ENCODE peak calls at places on chromosome 6, in seven cellular contexts. One of them, this sample, is unnamed.
A peak's percentile ranks its signal among the peaks of the same experiment; 100 is the strongest.

GRCh38 chr6:96939019-96939805 is 14.7 kb downstream of the KLHL32 start:
- DNase-seq in BE2C: peak; percentile 37
- DNase-seq in tibial artery: no peak
- DNase-seq in CD4-positive, alpha-beta memory T cell: no peak
- DNase-seq in transverse colon: no peak
- DNase-seq in upper lobe of right lung: no peak
- DNase-seq in mammary epithelial cell: peak; percentile 67
- DNase-seq in this sample: no peak

GRCh38 chr6:15948930-15949900 is 179.7 kb upstream of the MYLIP start:
- DNase-seq in BE2C: peak; percentile 17
- DNase-seq in tibial artery: no peak
- DNase-seq in CD4-positive, alpha-beta memory T cell: no peak
- DNase-seq in transverse colon: peak; percentile 67
- DNase-seq in upper lobe of right lung: peak; percentile 63
- DNase-seq in mammary epithelial cell: peak; percentile 57
- DNase-seq in this sample: no peak

GRCh38 chr6:25138024-25138696 is 141.0 kb upstream of the CARMIL1 start:
- DNase-seq in BE2C: no peak
- DNase-seq in tibial artery: peak; percentile 75
- DNase-seq in CD4-positive, alpha-beta memory T cell: peak; percentile 75
- DNase-seq in transverse colon: peak; percentile 70
- DNase-seq in upper lobe of right lung: peak; percentile 65
- DNase-seq in mammary epithelial cell: peak; percentile 68
- DNase-seq in this sample: peak; percentile 85

GRCh38 chr6:33768644-33769120 is 20.2 kb downstream of the LEMD2 start:
- DNase-seq in BE2C: peak; percentile 89
- DNase-seq in tibial artery: peak; percentile 83
- DNase-seq in CD4-positive, alpha-beta memory T cell: peak; percentile 73
- DNase-seq in transverse colon: peak; percentile 87
- DNase-seq in upper lobe of right lung: peak; percentile 88
- DNase-seq in mammary epithelial cell: peak; percentile 46
- DNase-seq in this sample: peak; percentile 86

GRCh38 chr6:169799474-169799926 is 48.1 kb downstream of the ERMARD start:
- DNase-seq in BE2C: no peak
- DNase-seq in tibial artery: no peak
- DNase-seq in CD4-positive, alpha-beta memory T cell: no peak
- DNase-seq in transverse colon: no peak
- DNase-seq in upper lobe of right lung: no peak
- DNase-seq in mammary epithelial cell: no peak
- DNase-seq in this sample: peak; percentile 15

GRCh38 chr6:45532626-45533258 is 155.0 kb upstream of the SUPT3H start:
- DNase-seq in BE2C: no peak
- DNase-seq in tibial artery: no peak
- DNase-seq in CD4-positive, alpha-beta memory T cell: no peak
- DNase-seq in transverse colon: no peak
- DNase-seq in upper lobe of right lung: no peak
- DNase-seq in mammary epithelial cell: no peak
- DNase-seq in this sample: no peak

GRCh38 chr6:81450180-81450579 is 302.3 kb downstream of the TENT5A start:
- DNase-seq in BE2C: peak; percentile 19
- DNase-seq in tibial artery: no peak
- DNase-seq in CD4-positive, alpha-beta memory T cell: no peak
- DNase-seq in transverse colon: peak; percentile 24
- DNase-seq in upper lobe of right lung: no peak
- DNase-seq in mammary epithelial cell: no peak
- DNase-seq in this sample: peak; percentile 46

GRCh38 chr6:39881851-39882566 is 52.3 kb downstream of the MOCS1 start:
- DNase-seq in BE2C: no peak
- DNase-seq in tibial artery: peak; percentile 60
- DNase-seq in CD4-positive, alpha-beta memory T cell: no peak
- DNase-seq in transverse colon: no peak
- DNase-seq in upper lobe of right lung: no peak
- DNase-seq in mammary epithelial cell: no peak
- DNase-seq in this sample: no peak

GRCh38 chr6:920512-920911 is 227.6 kb upstream of the EXOC2 start:
- DNase-seq in BE2C: no peak
- DNase-seq in tibial artery: no peak
- DNase-seq in CD4-positive, alpha-beta memory T cell: no peak
- DNase-seq in transverse colon: no peak
- DNase-seq in upper lobe of right lung: no peak
- DNase-seq in mammary epithelial cell: no peak
- DNase-seq in this sample: no peak

GRCh38 chr6:106514281-106514885 is 114.9 kb downstream of the RTN4IP1 start:
- DNase-seq in BE2C: no peak
- DNase-seq in tibial artery: no peak
- DNase-seq in CD4-positive, alpha-beta memory T cell: no peak
- DNase-seq in transverse colon: no peak
- DNase-seq in upper lobe of right lung: no peak
- DNase-seq in mammary epithelial cell: peak; percentile 40
- DNase-seq in this sample: no peak

GRCh38 chr6:101840100-101840499 is 446.6 kb downstream of the GRIK2 start:
- DNase-seq in BE2C: no peak
- DNase-seq in tibial artery: no peak
- DNase-seq in CD4-positive, alpha-beta memory T cell: no peak
- DNase-seq in transverse colon: no peak
- DNase-seq in upper lobe of right lung: no peak
- DNase-seq in mammary epithelial cell: no peak
- DNase-seq in this sample: no peak

GRCh38 chr6:167746377-167747151 is 80.1 kb upstream of the AFDN start:
- DNase-seq in BE2C: no peak
- DNase-seq in tibial artery: no peak
- DNase-seq in CD4-positive, alpha-beta memory T cell: no peak
- DNase-seq in transverse colon: no peak
- DNase-seq in upper lobe of right lung: no peak
- DNase-seq in mammary epithelial cell: no peak
- DNase-seq in this sample: peak; percentile 38

GRCh38 chr6:73308712-73309533 is 45.2 kb downstream of the DPPA5 start:
- DNase-seq in BE2C: no peak
- DNase-seq in tibial artery: no peak
- DNase-seq in CD4-positive, alpha-beta memory T cell: no peak
- DNase-seq in transverse colon: no peak
- DNase-seq in upper lobe of right lung: no peak
- DNase-seq in mammary epithelial cell: peak; percentile 50
- DNase-seq in this sample: no peak

GRCh38 chr6:13528232-13528631 is 40.8 kb upstream of the GFOD1 start:
- DNase-seq in BE2C: no peak
- DNase-seq in tibial artery: no peak
- DNase-seq in CD4-positive, alpha-beta memory T cell: no peak
- DNase-seq in transverse colon: no peak
- DNase-seq in upper lobe of right lung: no peak
- DNase-seq in mammary epithelial cell: no peak
- DNase-seq in this sample: no peak

GRCh38 chr6:84059082-84059481 is 25.5 kb downstream of the MRAP2 start:
- DNase-seq in BE2C: no peak
- DNase-seq in tibial artery: no peak
- DNase-seq in CD4-positive, alpha-beta memory T cell: no peak
- DNase-seq in transverse colon: no peak
- DNase-seq in upper lobe of right lung: no peak
- DNase-seq in mammary epithelial cell: no peak
- DNase-seq in this sample: no peak

GRCh38 chr6:116111552-116112528 is 11.2 kb downstream of the NT5DC1 start:
- DNase-seq in BE2C: peak; percentile 63
- DNase-seq in tibial artery: no peak
- DNase-seq in CD4-positive, alpha-beta memory T cell: no peak
- DNase-seq in transverse colon: peak; percentile 49
- DNase-seq in upper lobe of right lung: no peak
- DNase-seq in mammary epithelial cell: peak; percentile 42
- DNase-seq in this sample: peak; percentile 76

GRCh38 chr6:40912158-40912946 is 126.7 kb downstream of the UNC5CL start:
- DNase-seq in BE2C: peak; percentile 82
- DNase-seq in tibial artery: no peak
- DNase-seq in CD4-positive, alpha-beta memory T cell: no peak
- DNase-seq in transverse colon: peak; percentile 61
- DNase-seq in upper lobe of right lung: no peak
- DNase-seq in mammary epithelial cell: peak; percentile 87
- DNase-seq in this sample: peak; percentile 68

GRCh38 chr6:1485678-1486077 is 96.3 kb downstream of the FOXF2 start:
- DNase-seq in BE2C: no peak
- DNase-seq in tibial artery: no peak
- DNase-seq in CD4-positive, alpha-beta memory T cell: no peak
- DNase-seq in transverse colon: no peak
- DNase-seq in upper lobe of right lung: no peak
- DNase-seq in mammary epithelial cell: peak; percentile 91
- DNase-seq in this sample: no peak

GRCh38 chr6:145151624-145152023 is 583.7 kb downstream of the EPM2A start:
- DNase-seq in BE2C: no peak
- DNase-seq in tibial artery: no peak
- DNase-seq in CD4-positive, alpha-beta memory T cell: no peak
- DNase-seq in transverse colon: no peak
- DNase-seq in upper lobe of right lung: no peak
- DNase-seq in mammary epithelial cell: no peak
- DNase-seq in this sample: no peak
- H3K4me1 ChIP-seq in BE2C: peaks cover 5% of the 10 kb centered on the region
- H3K4me1 ChIP-seq in tibial artery: no peaks in the 10 kb centered on the region
- H3K4me1 ChIP-seq in CD4-positive, alpha-beta memory T cell: no peaks in the 10 kb centered on the region
- H3K4me1 ChIP-seq in transverse colon: no peaks in the 10 kb centered on the region
- H3K4me1 ChIP-seq in upper lobe of right lung: no peaks in the 10 kb centered on the region
- H3K4me1 ChIP-seq in mammary epithelial cell: peaks cover 18% of the 10 kb centered on the region
- H3K4me1 ChIP-seq in this sample: no peaks in the 10 kb centered on the region

GRCh38 chr6:11648436-11648775 is 110.9 kb downstream of the TMEM170B start:
- DNase-seq in BE2C: no peak
- DNase-seq in tibial artery: no peak
- DNase-seq in CD4-positive, alpha-beta memory T cell: no peak
- DNase-seq in transverse colon: no peak
- DNase-seq in upper lobe of right lung: no peak
- DNase-seq in mammary epithelial cell: no peak
- DNase-seq in this sample: no peak

GRCh38 chr6:11648889-11649288 is 111.3 kb downstream of the TMEM170B start:
- DNase-seq in BE2C: no peak
- DNase-seq in tibial artery: no peak
- DNase-seq in CD4-positive, alpha-beta memory T cell: no peak
- DNase-seq in transverse colon: no peak
- DNase-seq in upper lobe of right lung: no peak
- DNase-seq in mammary epithelial cell: no peak
- DNase-seq in this sample: no peak

GRCh38 chr6:11653028-11653583 is 115.6 kb downstream of the TMEM170B start:
- DNase-seq in BE2C: peak; percentile 38
- DNase-seq in tibial artery: no peak
- DNase-seq in CD4-positive, alpha-beta memory T cell: peak; percentile 51
- DNase-seq in transverse colon: no peak
- DNase-seq in upper lobe of right lung: no peak
- DNase-seq in mammary epithelial cell: peak; percentile 60
- DNase-seq in this sample: no peak

GRCh38 chr6:11650711-11651110 is 113.2 kb downstream of the TMEM170B start:
- DNase-seq in BE2C: no peak
- DNase-seq in tibial artery: no peak
- DNase-seq in CD4-positive, alpha-beta memory T cell: no peak
- DNase-seq in transverse colon: no peak
- DNase-seq in upper lobe of right lung: no peak
- DNase-seq in mammary epithelial cell: no peak
- DNase-seq in this sample: no peak

GRCh38 chr6:11650297-11650696 is 112.7 kb downstream of the TMEM170B start:
- DNase-seq in BE2C: no peak
- DNase-seq in tibial artery: no peak
- DNase-seq in CD4-positive, alpha-beta memory T cell: no peak
- DNase-seq in transverse colon: no peak
- DNase-seq in upper lobe of right lung: no peak
- DNase-seq in mammary epithelial cell: no peak
- DNase-seq in this sample: no peak
- H3K4me1 ChIP-seq in BE2C: no peaks in the 10 kb centered on the region
- H3K4me1 ChIP-seq in tibial artery: no peaks in the 10 kb centered on the region
- H3K4me1 ChIP-seq in CD4-positive, alpha-beta memory T cell: no peaks in the 10 kb centered on the region
- H3K4me1 ChIP-seq in transverse colon: no peaks in the 10 kb centered on the region
- H3K4me1 ChIP-seq in upper lobe of right lung: peaks cover 22% of the 10 kb centered on the region
- H3K4me1 ChIP-seq in mammary epithelial cell: peaks cover 8% of the 10 kb centered on the region
- H3K4me1 ChIP-seq in this sample: peaks cover 5% of the 10 kb centered on the region

GRCh38 chr6:89562114-89562815 is 76.3 kb downstream of the LYRM2 start:
- DNase-seq in BE2C: no peak
- DNase-seq in tibial artery: no peak
- DNase-seq in CD4-positive, alpha-beta memory T cell: no peak
- DNase-seq in transverse colon: no peak
- DNase-seq in upper lobe of right lung: no peak
- DNase-seq in mammary epithelial cell: no peak
- DNase-seq in this sample: no peak
- H3K4me1 ChIP-seq in BE2C: no peaks in the 10 kb centered on the region
- H3K4me1 ChIP-seq in tibial artery: no peaks in the 10 kb centered on the region
- H3K4me1 ChIP-seq in CD4-positive, alpha-beta memory T cell: no peaks in the 10 kb centered on the region
- H3K4me1 ChIP-seq in transverse colon: no peaks in the 10 kb centered on the region
- H3K4me1 ChIP-seq in upper lobe of right lung: peaks cover 6% of the 10 kb centered on the region
- H3K4me1 ChIP-seq in mammary epithelial cell: no peaks in the 10 kb centered on the region
- H3K4me1 ChIP-seq in this sample: no peaks in the 10 kb centered on the region

DNA sequence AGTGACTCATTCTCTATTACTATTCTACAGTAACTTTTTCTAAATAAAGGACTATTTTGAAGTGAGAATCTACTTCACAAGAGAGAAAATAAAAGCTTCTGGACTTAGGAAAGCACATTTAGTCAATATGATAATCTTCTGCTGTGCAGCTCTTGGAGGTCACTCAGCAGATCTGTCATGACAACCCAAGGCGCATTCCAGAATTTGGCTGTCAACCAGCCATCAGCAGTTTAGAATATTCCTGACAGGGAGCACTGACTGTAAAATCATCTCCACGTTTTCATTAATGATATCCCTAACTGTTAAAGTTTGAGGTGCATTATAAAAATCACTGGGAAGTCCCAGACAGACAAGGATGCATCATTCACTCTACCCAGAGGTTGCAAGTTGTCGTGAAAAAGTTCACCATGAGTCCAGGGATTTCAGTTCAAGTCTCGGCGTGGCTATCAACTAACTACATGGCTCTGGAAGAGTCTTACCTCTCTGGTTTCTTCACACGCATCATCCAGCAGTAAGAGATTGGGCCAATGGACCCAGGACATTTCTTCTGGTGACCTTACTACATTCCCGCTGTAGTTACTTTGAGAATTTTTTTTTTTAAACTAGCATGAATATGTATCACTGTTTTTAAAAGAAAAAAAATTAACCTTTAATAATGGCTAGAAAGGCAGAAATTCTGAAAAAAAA is 375.0 kb downstream of the GJA1 start:
- DNase-seq in BE2C: no peak
- DNase-seq in tibial artery: no peak
- DNase-seq in CD4-positive, alpha-beta memory T cell: no peak
- DNase-seq in transverse colon: no peak
- DNase-seq in upper lobe of right lung: no peak
- DNase-seq in mammary epithelial cell: no peak
- DNase-seq in this sample: no peak
- H3K4me1 ChIP-seq in BE2C: no peaks in the 10 kb centered on the region
- H3K4me1 ChIP-seq in tibial artery: no peaks in the 10 kb centered on the region
- H3K4me1 ChIP-seq in CD4-positive, alpha-beta memory T cell: no peaks in the 10 kb centered on the region
- H3K4me1 ChIP-seq in transverse colon: no peaks in the 10 kb centered on the region
- H3K4me1 ChIP-seq in upper lobe of right lung: no peaks in the 10 kb centered on the region
- H3K4me1 ChIP-seq in mammary epithelial cell: no peaks in the 10 kb centered on the region
- H3K4me1 ChIP-seq in this sample: no peaks in the 10 kb centered on the region